ENCODE peak calls at places on chromosomes 3 and 15, in seven cellular contexts. B, M, R, X, O, D and L are unnamed samples.

GRCh38 chr3:53682807-53683206 is 163.4 kb downstream of the CHDH start:
- DNase-seq in B (no peak), M (no peak), R (no peak), X (no peak), O (no peak), D (no peak), L (no peak)

GRCh38 chr3:37458162-37458895 is 283.9 kb upstream of the LRRFIP2 start:
- DNase-seq in B (no peak), M (no peak), R (no peak), X (no peak), O (no peak), D (no peak), L (peak)

GRCh38 chr3:135047061-135047460 is 252.0 kb downstream of the EPHB1 start:
- DNase-seq in B (no peak), M (no peak), R (no peak), X (no peak), O (no peak), D (no peak), L (no peak)

GRCh38 chr15:51861557-51862350 is 32.3 kb downstream of the TMOD3 start:
- DNase-seq in B (no peak), M (no peak), R (no peak), X (no peak), O (no peak), D (no peak), L (no peak)

GRCh38 chr15:84715442-84716035 is 400 bp downstream of the SEC11A start:
- DNase-seq in B (no peak), M (no peak), R (no peak), X (peak), O (no peak), D (peak), L (peak)

GRCh38 chr3:10192953-10193691 is 28.4 kb downstream of the IRAK2 start:
- DNase-seq in B (no peak), M (peak), R (peak), X (peak), O (no peak), D (peak), L (peak)

GRCh38 chr15:55362641-55363040 is 43.6 kb downstream of the PIGB start:
- DNase-seq in B (no peak), M (no peak), R (no peak), X (no peak), O (no peak), D (no peak), L (no peak)

GRCh38 chr3:8650583-8651416 is 6.2 kb upstream of the SSUH2 start:
- DNase-seq in B (no peak), M (no peak), R (no peak), X (no peak), O (no peak), D (no peak), L (no peak)

GRCh38 chr15:98035577-98036010 is 75.1 kb downstream of the ARRDC4 start:
- DNase-seq in B (no peak), M (no peak), R (no peak), X (no peak), O (no peak), D (no peak), L (peak)

GRCh38 chr3:113794526-113794925 is 44.1 kb upstream of the GRAMD1C start:
- DNase-seq in B (no peak), M (no peak), R (no peak), X (no peak), O (no peak), D (no peak), L (no peak)

GRCh38 chr3:52407779-52408178 is 37.1 kb downstream of the SEMA3G start:
- DNase-seq in B (no peak), M (no peak), R (no peak), X (no peak), O (no peak), D (no peak), L (no peak)

GRCh38 chr3:175193815-175194518 is 334.8 kb downstream of the NAALADL2 start:
- DNase-seq in B (no peak), M (no peak), R (no peak), X (peak), O (no peak), D (peak), L (no peak)

GRCh38 chr3:4270726-4271125 is 32.4 kb upstream of the SETMAR start:
- DNase-seq in B (no peak), M (no peak), R (no peak), X (no peak), O (no peak), D (no peak), L (no peak)

GRCh38 chr3:79954756-79955155 is 187.0 kb upstream of the ROBO1 start:
- DNase-seq in B (no peak), M (no peak), R (no peak), X (no peak), O (no peak), D (no peak), L (no peak)

GRCh38 chr3:57048052-57048671 is 12.3 kb upstream of the SPATA12 start:
- DNase-seq in B (no peak), M (no peak), R (peak), X (no peak), O (no peak), D (peak), L (no peak)

GRCh38 chr3:146801492-146801891 is 196.3 kb upstream of the PLSCR5 start:
- DNase-seq in B (no peak), M (no peak), R (no peak), X (no peak), O (no peak), D (no peak), L (peak)

GRCh38 chr15:78242128-78242527 is 7.8 kb upstream of the ACSBG1 start:
- DNase-seq in B (peak), M (peak), R (no peak), X (no peak), O (peak), D (peak), L (peak)

GRCh38 chr3:34139566-34139965 is 341.1 kb downstream of the PDCD6IP start:
- DNase-seq in B (no peak), M (no peak), R (no peak), X (no peak), O (no peak), D (no peak), L (no peak)

GRCh38 chr3:64708456-64708855 is 20.7 kb upstream of the ADAMTS9 start:
- DNase-seq in B (no peak), M (no peak), R (no peak), X (no peak), O (no peak), D (no peak), L (no peak)

GRCh38 chr3:38125305-38126120 is 11.4 kb downstream of the ACAA1 start:
- DNase-seq in B (no peak), M (no peak), R (no peak), X (no peak), O (no peak), D (no peak), L (no peak)

GRCh38 chr3:191141728-191142127 is 57.3 kb upstream of the OSTN start:
- DNase-seq in B (no peak), M (no peak), R (no peak), X (peak), O (no peak), D (peak), L (no peak)

GRCh38 chr3:98734311-98734710 is 28.8 kb upstream of the ST3GAL6 start:
- DNase-seq in B (no peak), M (no peak), R (no peak), X (no peak), O (no peak), D (peak), L (no peak)

GRCh38 chr3:100100454-100100853 is 13.8 kb downstream of the FILIP1L start:
- DNase-seq in B (no peak), M (no peak), R (peak), X (peak), O (no peak), D (no peak), L (no peak)

GRCh38 chr3:136380530-136380929 is 130.4 kb downstream of the PCCB start:
- DNase-seq in B (no peak), M (no peak), R (no peak), X (peak), O (no peak), D (no peak), L (no peak)

GRCh38 chr3:33313331-33313730 is 36.1 kb downstream of the FBXL2 start:
- DNase-seq in B (no peak), M (no peak), R (no peak), X (peak), O (no peak), D (peak), L (no peak)

GRCh38 chr3:118932822-118933558 is 101.7 kb downstream of the IGSF11 start:
- DNase-seq in B (no peak), M (no peak), R (no peak), X (no peak), O (no peak), D (no peak), L (no peak)

GRCh38 chr3:94413721-94414106 is 350.9 kb downstream of the NSUN3 start:
- DNase-seq in B (no peak), M (no peak), R (no peak), X (peak), O (no peak), D (no peak), L (no peak)

GRCh38 chr3:14810070-14810732 is 8.6 kb upstream of the FGD5 start:
- DNase-seq in B (no peak), M (peak), R (no peak), X (no peak), O (peak), D (no peak), L (peak)

GRCh38 chr3:61372723-61373122 is 121.5 kb upstream of the FHIT start:
- DNase-seq in B (no peak), M (no peak), R (no peak), X (no peak), O (no peak), D (no peak), L (no peak)
- H4K8ac ChIP-seq in B (no peak), M (no peak), R (no peak), X (no peak), O (no peak), D (no peak), L (no peak)

GRCh38 chr15:76340198-76340801 is 3.7 kb downstream of the ISL2 start:
- DNase-seq in B (peak), M (peak), R (no peak), X (no peak), O (peak), D (peak), L (peak)
- H3K23ac ChIP-seq in B (peak), M (no peak), R (no peak), X (no peak), O (no peak), D (no peak), L (no peak)

DNA sequence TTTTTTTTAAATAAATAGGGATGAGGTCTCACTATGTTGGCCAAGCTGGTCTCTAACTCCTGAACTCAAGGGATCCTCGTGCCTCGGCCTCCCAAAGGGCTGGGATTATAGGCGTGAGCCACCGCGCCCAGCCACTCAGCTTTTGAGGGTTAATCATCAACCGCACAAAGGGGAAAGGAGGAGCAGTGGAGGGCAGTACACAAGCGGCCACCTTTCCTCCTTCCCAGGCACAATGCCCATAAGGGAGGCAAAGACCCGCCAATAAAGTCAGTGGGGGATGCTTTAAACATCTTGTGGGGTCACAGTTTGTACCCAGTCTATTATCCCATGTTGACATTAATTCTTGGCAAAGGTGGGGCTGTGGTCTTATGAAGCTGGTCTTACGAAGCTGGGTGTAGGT is 32.4 kb downstream of the EHD4 start:
- DNase-seq in B (no peak), M (no peak), R (no peak), X (no peak), O (no peak), D (no peak), L (no peak)
- H4K8ac ChIP-seq in B (no peak), M (no peak), R (no peak), X (peak), O (no peak), D (peak), L (no peak)

GRCh38 chr15:77060560-77060959 is 10.3 kb downstream of the TSPAN3 start:
- DNase-seq in B (no peak), M (no peak), R (no peak), X (peak), O (no peak), D (no peak), L (no peak)
- H3K23ac ChIP-seq in B (no peak), M (no peak), R (no peak), X (no peak), O (no peak), D (no peak), L (no peak)

GRCh38 chr15:99546436-99547100 is 19.2 kb upstream of the MEF2A start:
- DNase-seq in B (no peak), M (no peak), R (no peak), X (no peak), O (no peak), D (no peak), L (no peak)
- H4K8ac ChIP-seq in B (no peak), M (no peak), R (no peak), X (no peak), O (peak), D (no peak), L (no peak)

DNA sequence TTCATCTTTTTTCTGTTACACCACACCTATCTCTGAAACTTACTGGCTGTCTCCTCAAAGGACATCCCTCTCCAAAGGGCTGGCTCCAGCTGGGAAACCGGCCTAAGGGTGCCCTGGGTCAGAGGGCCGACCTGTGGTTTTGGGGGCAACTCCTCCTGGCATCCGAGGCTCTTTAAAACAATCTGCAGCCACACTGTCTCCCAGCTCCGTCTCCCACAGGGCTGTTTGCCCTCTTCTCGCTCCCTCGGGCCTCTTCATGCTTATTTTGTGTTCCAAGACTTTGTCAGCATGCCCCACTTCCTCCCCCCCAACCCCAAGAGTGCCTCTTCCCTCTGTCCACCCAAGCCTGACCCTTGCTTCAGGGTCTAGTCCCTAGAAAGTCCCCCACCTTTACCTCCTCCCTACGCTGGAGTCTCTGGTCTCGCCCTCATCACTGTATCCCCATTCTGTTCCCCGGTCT is 1.3 kb upstream of the CSK start:
- DNase-seq in B (no peak), M (no peak), R (no peak), X (no peak), O (no peak), D (no peak), L (no peak)
- H3K23ac ChIP-seq in B (no peak), M (no peak), R (no peak), X (no peak), O (no peak), D (no peak), L (no peak)

DNA sequence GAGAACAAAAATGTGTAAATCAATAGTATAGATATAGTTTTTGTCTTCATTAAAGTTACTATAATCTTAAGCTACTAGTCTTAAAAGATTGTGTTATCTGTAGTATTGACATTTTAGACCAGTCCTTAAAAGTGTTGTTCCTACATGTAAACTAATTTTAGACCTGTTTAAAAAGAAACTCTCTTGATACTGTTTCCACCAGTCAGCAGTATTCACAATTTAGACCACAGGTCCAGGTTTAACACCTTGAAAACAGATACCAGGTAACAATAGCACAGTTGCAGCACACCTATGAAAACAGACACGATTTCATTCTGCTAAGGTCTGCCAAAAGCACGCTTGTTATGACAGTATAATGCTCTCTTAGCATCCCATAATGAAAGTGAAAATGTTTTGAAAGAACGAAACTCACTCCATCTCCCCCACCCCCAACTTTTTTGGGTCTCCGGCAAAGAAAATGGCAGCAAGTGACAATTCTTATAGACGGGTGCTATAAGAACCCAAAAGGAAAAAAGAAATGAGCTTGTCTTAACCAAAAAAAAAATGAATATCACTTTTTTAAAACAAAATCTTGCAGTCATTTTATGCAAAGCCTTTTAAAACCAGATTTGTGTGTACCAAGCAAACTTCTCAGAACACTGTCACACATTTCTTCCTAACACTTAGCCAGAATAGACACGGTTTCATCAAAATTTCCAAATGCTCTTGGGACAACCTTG is 1.6 kb downstream of the EIF4E3 start:
- DNase-seq in B (no peak), M (no peak), R (no peak), X (no peak), O (no peak), D (no peak), L (no peak)
- H4K8ac ChIP-seq in B (no peak), M (no peak), R (no peak), X (no peak), O (no peak), D (no peak), L (no peak)